ENCODE peak calls at places on chromosomes 12 and 14, in seven cellular contexts. H, X, S, I, Y, N and Q are unnamed samples.

GRCh38 chr12:22286569-22286968 is 47.9 kb downstream of the ST8SIA1 start:
- DNase-seq in H (no peak), X (no peak), S (no peak), I (no peak), Y (no peak), N (no peak), Q (no peak)

GRCh38 chr14:21668377-21668776 is 5.2 kb downstream of the OR4E1 start:
- DNase-seq in H (no peak), X (no peak), S (no peak), I (no peak), Y (no peak), N (peak), Q (no peak)

GRCh38 chr12:78087363-78087675 is 256.6 kb downstream of the NAV3 start:
- DNase-seq in H (no peak), X (no peak), S (no peak), I (no peak), Y (no peak), N (no peak), Q (no peak)

GRCh38 chr14:73467800-73468199 is 9.5 kb upstream of the NUMB start:
- DNase-seq in H (no peak), X (no peak), S (no peak), I (no peak), Y (no peak), N (no peak), Q (no peak)

GRCh38 chr14:74507085-74507484 is 13.5 kb downstream of the ISCA2 start:
- DNase-seq in H (no peak), X (no peak), S (no peak), I (no peak), Y (no peak), N (no peak), Q (no peak)

GRCh38 chr12:54201001-54201794 is 12.4 kb upstream of the SMUG1 start:
- DNase-seq in H (peak), X (peak), S (peak), I (peak), Y (peak), N (peak), Q (no peak)

GRCh38 chr12:127556487-127556886 is 710.5 kb upstream of the TMEM132C start:
- DNase-seq in H (no peak), X (no peak), S (no peak), I (no peak), Y (no peak), N (no peak), Q (no peak)

GRCh38 chr12:69672195-69672594 is 26.9 kb downstream of the BEST3 start:
- DNase-seq in H (no peak), X (no peak), S (no peak), I (no peak), Y (no peak), N (no peak), Q (no peak)